ENCODE peak calls at places on chromosomes 1 and 21, in nine cellular contexts. Z, M, P, Y, H, N, I, G and L are unnamed samples.
A peak's percentile ranks its signal among the peaks of the same experiment; 100 is the strongest.

GRCh38 chr21:43899307-43900077 is 34.5 kb downstream of the AGPAT3 start:
- DNase-seq in Z (no peak), M (peak; percentile 18), P (no peak), Y (no peak), H (no peak), N (no peak), I (no peak), G (no peak), L (no peak)

GRCh38 chr1:62912028-62912638 is 128.2 kb downstream of the ATG4C start:
- DNase-seq in Z (peak; percentile 11), M (no peak), P (no peak), Y (peak; percentile 41), H (no peak), N (peak; percentile 29), I (no peak), G (no peak), L (no peak)

GRCh38 chr1:26910343-26911160 is 3.2 kb downstream of the NR0B2 start:
- DNase-seq in Z (no peak), M (no peak), P (no peak), Y (no peak), H (no peak), N (no peak), I (no peak), G (no peak), L (no peak)

GRCh38 chr1:156492591-156493080 is 7.9 kb downstream of the MEF2D start:
- DNase-seq in Z (no peak), M (no peak), P (no peak), Y (no peak), H (no peak), N (no peak), I (no peak), G (no peak), L (peak; percentile 61)

GRCh38 chr1:151892190-151892589 is 17.1 kb downstream of the THEM4 start:
- DNase-seq in Z (peak; percentile 80), M (no peak), P (no peak), Y (peak; percentile 70), H (no peak), N (no peak), I (no peak), G (no peak), L (no peak)

GRCh38 chr1:153816283-153816904 is 41.2 kb downstream of the SLC27A3 start:
- DNase-seq in Z (peak; percentile 39), M (no peak), P (no peak), Y (no peak), H (no peak), N (no peak), I (no peak), G (no peak), L (no peak)

GRCh38 chr1:52423771-52424170 is 19.4 kb downstream of the PRPF38A start:
- DNase-seq in Z (no peak), M (no peak), P (no peak), Y (no peak), H (no peak), N (no peak), I (peak; percentile 54), G (peak; percentile 9), L (no peak)

GRCh38 chr1:23083714-23084480 is 64.6 kb downstream of the KDM1A start:
- DNase-seq in Z (no peak), M (no peak), P (no peak), Y (peak; percentile 77), H (peak; percentile 39), N (no peak), I (no peak), G (peak; percentile 25), L (peak; percentile 35)

GRCh38 chr1:111535256-111536191 is 32.1 kb upstream of the ADORA3 start:
- DNase-seq in Z (peak; percentile 45), M (no peak), P (no peak), Y (peak; percentile 13), H (no peak), N (no peak), I (no peak), G (no peak), L (no peak)

GRCh38 chr1:149942207-149942606 is 5.5 kb upstream of the MTMR11 start:
- DNase-seq in Z (peak; percentile 29), M (no peak), P (peak; percentile 66), Y (peak; percentile 56), H (no peak), N (peak; percentile 75), I (no peak), G (peak; percentile 48), L (no peak)

GRCh38 chr1:109784551-109785252 is 21.0 kb upstream of the EPS8L3 start:
- DNase-seq in Z (no peak), M (no peak), P (no peak), Y (no peak), H (no peak), N (no peak), I (no peak), G (no peak), L (peak; percentile 7)

GRCh38 chr1:74681001-74681400 is 7.4 kb upstream of the ERICH3 start:
- DNase-seq in Z (no peak), M (no peak), P (no peak), Y (no peak), H (no peak), N (no peak), I (no peak), G (no peak), L (no peak)

GRCh38 chr1:3019007-3019515 is 2.2 kb upstream of the ACTRT2 start:
- DNase-seq in Z (no peak), M (peak; percentile 27), P (no peak), Y (no peak), H (no peak), N (no peak), I (no peak), G (no peak), L (peak; percentile 0)

GRCh38 chr1:17866451-17867029 is 111.4 kb downstream of the ACTL8 start:
- DNase-seq in Z (peak; percentile 92), M (no peak), P (no peak), Y (peak; percentile 86), H (no peak), N (no peak), I (no peak), G (no peak), L (no peak)

GRCh38 chr1:2311184-2312032 is 79.9 kb downstream of the MORN1 start:
- DNase-seq in Z (peak; percentile 57), M (no peak), P (peak; percentile 66), Y (peak; percentile 48), H (no peak), N (peak; percentile 86), I (no peak), G (no peak), L (peak; percentile 55)

GRCh38 chr1:106681939-106682522 is 374.4 kb upstream of the PRMT6 start:
- DNase-seq in Z (no peak), M (no peak), P (no peak), Y (no peak), H (no peak), N (no peak), I (no peak), G (no peak), L (no peak)
- H3K4me3 ChIP-seq in Z (no peak overlapping the region), M (no peak overlapping the region), P (no peak overlapping the region), Y (no peak overlapping the region), H (no peak overlapping the region), N (no peak overlapping the region), I (no peak overlapping the region), G (no peak overlapping the region), L (no peak overlapping the region)

DNA sequence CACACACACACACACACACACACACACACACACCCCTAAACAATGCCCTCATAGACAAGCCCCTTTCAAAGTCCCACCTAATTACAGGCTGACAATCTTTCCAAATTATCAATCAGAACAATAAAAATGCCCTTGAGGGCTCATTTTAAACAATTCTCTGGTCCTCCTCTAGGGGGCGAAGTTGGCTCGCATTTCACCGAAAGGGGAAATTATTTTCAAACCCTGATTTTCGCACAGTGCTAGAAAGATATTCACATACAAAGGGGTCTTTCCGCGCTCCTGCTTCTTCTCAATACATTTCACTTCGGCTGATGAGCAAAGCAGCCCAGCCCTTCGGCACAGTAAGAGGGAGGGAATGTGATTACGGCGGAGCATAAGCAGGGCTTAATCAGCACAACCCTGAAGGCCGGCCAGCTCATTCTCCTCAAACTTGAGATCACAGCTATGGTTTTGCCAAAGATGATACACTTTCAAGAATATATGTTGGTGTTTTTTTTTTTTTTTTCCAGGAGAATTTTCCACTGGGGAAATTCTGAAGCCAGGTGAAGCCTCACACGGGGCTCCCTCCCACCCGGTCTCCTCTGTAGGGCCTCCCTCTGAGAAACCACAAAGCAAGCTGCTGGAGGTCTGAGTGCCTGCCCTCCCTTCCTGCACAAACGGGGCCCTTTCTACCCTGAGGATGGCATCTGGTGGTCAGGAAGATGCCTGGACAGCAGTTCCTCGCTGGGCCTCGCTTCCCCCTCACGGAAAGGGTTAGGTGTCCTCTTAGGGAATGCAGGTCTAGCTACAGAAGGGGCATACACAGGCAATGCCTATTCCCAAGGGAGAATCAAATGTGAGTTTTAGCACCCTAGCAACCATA is 66.9 kb downstream of the GNG12 start:
- DNase-seq in Z (peak; percentile 96), M (no peak), P (peak; percentile 37), Y (peak; percentile 71), H (no peak), N (peak; percentile 89), I (no peak), G (peak; percentile 32), L (no peak)
- H3K4me3 ChIP-seq in Z (peak overlapping the region; percentile 34), M (peak overlapping the region; percentile 28), P (no peak overlapping the region), Y (peak overlapping the region; percentile 32), H (peak overlapping the region; percentile 47), N (peak overlapping the region; percentile 24), I (no peak overlapping the region), G (no peak overlapping the region), L (peak overlapping the region; percentile 38)

DNA sequence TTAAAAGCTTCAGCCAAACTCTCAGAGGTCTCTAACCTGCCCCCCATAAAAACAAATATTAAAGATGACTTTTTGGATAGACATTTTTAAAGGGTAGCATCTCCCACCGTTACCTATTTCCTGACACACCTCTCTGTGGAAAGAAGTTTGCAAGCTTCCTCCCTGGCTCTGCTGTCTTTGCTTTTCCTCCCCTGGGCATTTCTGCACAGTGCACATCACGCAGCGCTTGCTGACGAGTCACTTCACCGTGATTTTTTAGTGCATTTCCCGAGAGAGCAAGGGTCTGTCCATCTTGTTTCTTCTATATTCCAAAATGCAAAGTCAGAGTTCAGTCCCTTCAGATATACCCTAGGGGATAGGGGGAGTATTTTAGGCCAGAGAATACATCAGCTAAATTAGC is 22.1 kb downstream of the SMYD2 start:
- DNase-seq in Z (no peak), M (no peak), P (no peak), Y (peak; percentile 16), H (no peak), N (no peak), I (no peak), G (no peak), L (no peak)
- H3K4me3 ChIP-seq in Z (peak overlapping the region; percentile 29), M (no peak overlapping the region), P (no peak overlapping the region), Y (peak overlapping the region; percentile 2), H (peak overlapping the region; percentile 41), N (no peak overlapping the region), I (no peak overlapping the region), G (no peak overlapping the region), L (no peak overlapping the region)

DNA sequence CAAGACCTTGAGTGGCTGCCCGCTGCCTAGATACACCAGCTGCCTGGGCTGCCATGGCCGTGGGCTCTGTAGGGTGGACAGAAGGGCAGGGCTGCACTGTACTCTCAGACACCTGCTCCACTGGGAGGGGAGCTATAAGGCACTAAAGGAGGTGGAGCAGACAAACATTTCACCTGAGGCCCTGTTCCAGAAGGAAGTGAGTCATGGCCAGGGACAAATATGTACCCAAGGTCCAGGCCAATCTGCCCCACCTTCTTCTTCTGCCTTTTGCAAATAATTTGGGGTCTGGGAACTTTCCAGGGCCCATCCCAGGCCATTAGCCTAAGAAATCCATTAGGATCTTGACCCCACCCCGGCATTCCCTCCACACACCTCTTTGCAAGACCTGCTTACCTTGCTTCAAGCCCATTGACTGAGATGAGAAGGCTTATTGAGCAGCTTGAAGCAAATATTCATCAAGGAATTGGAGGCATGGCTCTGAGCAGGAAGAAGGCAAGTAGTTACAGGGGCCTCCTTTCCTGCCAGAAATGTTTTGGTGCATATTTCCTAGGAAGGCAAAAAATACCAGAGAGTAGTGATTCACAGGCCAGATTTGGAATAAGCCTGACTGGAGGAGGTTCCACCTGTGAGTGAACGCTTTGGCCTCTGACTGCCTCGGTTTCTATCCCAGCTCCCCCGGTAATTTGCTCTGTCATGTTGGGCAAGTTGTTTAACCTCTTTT is at the start of gene CAPN8:
- DNase-seq in Z (peak; percentile 35), M (no peak), P (peak; percentile 55), Y (no peak), H (peak; percentile 81), N (no peak), I (no peak), G (no peak), L (no peak)
- H3K4me3 ChIP-seq in Z (no peak within 1 kb of the TSS), M (no peak within 1 kb of the TSS), P (peak within 1 kb of the TSS; percentile 18), Y (no peak within 1 kb of the TSS), H (peak within 1 kb of the TSS; percentile 43), N (no peak within 1 kb of the TSS), I (no peak within 1 kb of the TSS), G (no peak within 1 kb of the TSS), L (no peak within 1 kb of the TSS)